ENCODE peak calls at places on chromosomes 4 and X, in four cellular contexts. V is stimulated activated CD4-positive, alpha-beta T cell treated with anti-CD3 and anti-CD28 coated beads, Interleukin-4, amount 100 ng/mL, for 1 hour; R is kidney tubule cell; B is GM13977. D is an unnamed sample.

GRCh38 chr4:128322311-128322710 is 34.7 kb upstream of the PGRMC2 start:
- DNase-seq in V (no peak), R (peak), B (no peak), D (no peak)

GRCh38 chr4:7108660-7109059 is 40.8 kb upstream of the GRPEL1 start:
- DNase-seq in V (no peak), R (no peak), B (no peak), D (no peak)

GRCh38 chrX:110145305-110145704 is 142.4 kb downstream of the TMEM164 start:
- DNase-seq in V (no peak), R (no peak), B (no peak), D (no peak)

GRCh38 chr4:61202100-61202637 is 2.0 kb downstream of the ADGRL3 start:
- DNase-seq in V (no peak), R (no peak), B (peak), D (no peak)

GRCh38 chr4:6009452-6009851 is 8.8 kb downstream of the C4orf50 start:
- DNase-seq in V (no peak), R (no peak), B (no peak), D (no peak)

GRCh38 chr4:159015862-159016261 is 87.0 kb upstream of the RAPGEF2 start:
- DNase-seq in V (no peak), R (no peak), B (no peak), D (no peak)

GRCh38 chr4:111854494-111855087 is 290.7 kb upstream of the FAM241A start:
- DNase-seq in V (no peak), R (peak), B (peak), D (no peak)

GRCh38 chr4:124409044-124409443 is 303.5 kb downstream of the ANKRD50 start:
- DNase-seq in V (no peak), R (peak), B (no peak), D (no peak)

GRCh38 chr4:175412744-175413143 is 399.3 kb downstream of the GPM6A start:
- DNase-seq in V (no peak), R (peak), B (no peak), D (no peak)

GRCh38 chr4:121199742-121200561 is 35.8 kb upstream of the TNIP3 start:
- DNase-seq in V (peak), R (no peak), B (peak), D (no peak)

GRCh38 chrX:118271770-118272169 is 74.1 kb upstream of the WDR44 start:
- DNase-seq in V (no peak), R (no peak), B (no peak), D (peak)

GRCh38 chr4:6258741-6259140 is 10.9 kb upstream of the WFS1 start:
- DNase-seq in V (no peak), R (no peak), B (no peak), D (no peak)